ENCODE peak calls at places on chromosomes 5 and 9, in four cellular contexts. O is neural crest cell, I is cardiac fibroblast, Y is cardiac muscle cell. C is an unnamed sample.

GRCh38 chr5:172123269-172123692 is 64.7 kb downstream of the STK10 start:
- DNase-seq in O (no peak), I (peak; percentile 91), Y (peak; percentile 40), C (peak; percentile 93)

GRCh38 chr5:141094481-141095262 is at the start of gene PCDHB2:
- DNase-seq in O (peak; percentile 69), I (peak; percentile 14), Y (peak; percentile 91), C (peak; percentile 41)

GRCh38 chr5:175590471-175590881 is 67.4 kb upstream of the HRH2 start:
- DNase-seq in O (no peak), I (peak; percentile 93), Y (no peak), C (peak; percentile 12)

GRCh38 chr9:96566401-96567202 is 53.0 kb downstream of the CDC14B start:
- DNase-seq in O (peak; percentile 47), I (peak; percentile 45), Y (peak; percentile 81), C (peak; percentile 77)

GRCh38 chr5:89200899-89201298 is 317.9 kb upstream of the MEF2C start:
- DNase-seq in O (no peak), I (no peak), Y (no peak), C (no peak)

GRCh38 chr5:143659614-143660238 is 152.2 kb upstream of the HMHB1 start:
- DNase-seq in O (no peak), I (no peak), Y (no peak), C (no peak)

GRCh38 chr9:116842658-116843057 is 155.6 kb downstream of the TRIM32 start:
- DNase-seq in O (no peak), I (no peak), Y (no peak), C (no peak)

GRCh38 chr5:119340597-119341218 is 15.1 kb upstream of the TNFAIP8 start:
- DNase-seq in O (no peak), I (no peak), Y (no peak), C (no peak)

GRCh38 chr9:113012492-113012891 is 500 bp upstream of the ZNF883 start:
- DNase-seq in O (no peak), I (peak; percentile 3), Y (no peak), C (no peak)

GRCh38 chr5:171308453-171309275 is at the start of gene TLX3:
- DNase-seq in O (no peak), I (no peak), Y (peak; percentile 48), C (no peak)

GRCh38 chr9:71363286-71363961 is 242.0 kb upstream of the TRPM3 start:
- DNase-seq in O (no peak), I (no peak), Y (no peak), C (peak; percentile 2)

GRCh38 chr9:134670042-134670525 is 28.5 kb downstream of the COL5A1 start:
- DNase-seq in O (no peak), I (peak; percentile 71), Y (no peak), C (peak; percentile 64)

GRCh38 chr5:123670981-123671557 is 159.1 kb downstream of the CSNK1G3 start:
- DNase-seq in O (peak; percentile 72), I (peak; percentile 64), Y (peak; percentile 68), C (peak; percentile 29)

GRCh38 chr5:53481887-53482716 is 1.7 kb downstream of the FST start:
- DNase-seq in O (peak; percentile 37), I (peak; percentile 86), Y (peak; percentile 63), C (peak; percentile 77)

C was measured in AG08395.